ENCODE peak calls at places on chromosomes 12 and 14, in four cellular contexts. One of them, this sample, is unnamed.

GRCh38 chr14:80764496-80764895 is 177.0 kb downstream of the CEP128 start:
- DNase-seq in uterus: no peak
- DNase-seq in tibial nerve: no peak
- DNase-seq in IMR-90: peak; percentile 34
- DNase-seq in this sample: no peak

GRCh38 chr12:106309671-106310313 is 7.3 kb downstream of the TCP11L2 start:
- DNase-seq in uterus: no peak
- DNase-seq in tibial nerve: no peak
- DNase-seq in IMR-90: peak; percentile 75
- DNase-seq in this sample: no peak

GRCh38 chr12:131131077-131131807 is 177.5 kb downstream of the ADGRD1 start:
- DNase-seq in uterus: no peak
- DNase-seq in tibial nerve: no peak
- DNase-seq in IMR-90: no peak
- DNase-seq in this sample: no peak

GRCh38 chr14:71583705-71584104 is 348.5 kb upstream of the RGS6 start:
- DNase-seq in uterus: no peak
- DNase-seq in tibial nerve: no peak
- DNase-seq in IMR-90: no peak
- DNase-seq in this sample: no peak

GRCh38 chr12:47219243-47219642 is 139.5 kb upstream of the AMIGO2 start:
- DNase-seq in uterus: no peak
- DNase-seq in tibial nerve: no peak
- DNase-seq in IMR-90: peak; percentile 71
- DNase-seq in this sample: no peak

GRCh38 chr14:51410846-51411245 is 170.8 kb downstream of the TMX1 start:
- DNase-seq in uterus: no peak
- DNase-seq in tibial nerve: no peak
- DNase-seq in IMR-90: no peak
- DNase-seq in this sample: no peak

GRCh38 chr12:6323340-6323994 is 13.0 kb downstream of the PLEKHG6 start:
- DNase-seq in uterus: peak; percentile 62
- DNase-seq in tibial nerve: no peak
- DNase-seq in IMR-90: peak; percentile 94
- DNase-seq in this sample: peak; percentile 75

GRCh38 chr12:10361622-10362021 is 28.2 kb downstream of the KLRK1 start:
- DNase-seq in uterus: no peak
- DNase-seq in tibial nerve: no peak
- DNase-seq in IMR-90: peak; percentile 78
- DNase-seq in this sample: no peak

GRCh38 chr12:67394600-67394999 is 125.4 kb downstream of the CAND1 start:
- DNase-seq in uterus: peak; percentile 32
- DNase-seq in tibial nerve: peak; percentile 30
- DNase-seq in IMR-90: peak; percentile 57
- DNase-seq in this sample: peak; percentile 86

GRCh38 chr12:6056406-6057211 is 67.9 kb downstream of the VWF start:
- DNase-seq in uterus: no peak
- DNase-seq in tibial nerve: no peak
- DNase-seq in IMR-90: no peak
- DNase-seq in this sample: peak; percentile 31

GRCh38 chr14:36662543-36663403 is 1.1 kb downstream of the PAX9 start:
- DNase-seq in uterus: no peak
- DNase-seq in tibial nerve: no peak
- DNase-seq in IMR-90: no peak
- DNase-seq in this sample: peak; percentile 58

GRCh38 chr12:6193853-6194815 is 6.1 kb upstream of the CD9 start:
- DNase-seq in uterus: no peak
- DNase-seq in tibial nerve: no peak
- DNase-seq in IMR-90: peak; percentile 58
- DNase-seq in this sample: no peak

GRCh38 chr14:68807148-68807600 is 14.3 kb upstream of the ZFP36L1 start:
- DNase-seq in uterus: peak; percentile 74
- DNase-seq in tibial nerve: peak; percentile 52
- DNase-seq in IMR-90: peak; percentile 94
- DNase-seq in this sample: peak; percentile 86

GRCh38 chr12:46556105-46556559 is 183.6 kb upstream of the SLC38A2 start:
- DNase-seq in uterus: no peak
- DNase-seq in tibial nerve: no peak
- DNase-seq in IMR-90: peak; percentile 99
- DNase-seq in this sample: peak; percentile 10

GRCh38 chr12:124744659-124745467 is 118.8 kb downstream of the SCARB1 start:
- DNase-seq in uterus: no peak
- DNase-seq in tibial nerve: no peak
- DNase-seq in IMR-90: no peak
- DNase-seq in this sample: no peak

GRCh38 chr12:25151476-25151875 is 43.5 kb downstream of the DNAI7 start:
- DNase-seq in uterus: peak; percentile 38
- DNase-seq in tibial nerve: peak; percentile 9
- DNase-seq in IMR-90: peak; percentile 100
- DNase-seq in this sample: peak; percentile 99

GRCh38 chr12:114901316-114901715 is 217.3 kb upstream of the TBX3 start:
- DNase-seq in uterus: no peak
- DNase-seq in tibial nerve: no peak
- DNase-seq in IMR-90: no peak
- DNase-seq in this sample: no peak

GRCh38 chr12:4293942-4294505 is 20.5 kb downstream of the CCND2 start:
- DNase-seq in uterus: no peak
- DNase-seq in tibial nerve: no peak
- DNase-seq in IMR-90: no peak
- DNase-seq in this sample: no peak

GRCh38 chr12:88303335-88303734 is 161.2 kb downstream of the TMTC3 start:
- DNase-seq in uterus: no peak
- DNase-seq in tibial nerve: no peak
- DNase-seq in IMR-90: no peak
- DNase-seq in this sample: no peak

GRCh38 chr12:12563529-12563928 is 866 bp upstream of the DUSP16 start:
- DNase-seq in uterus: no peak
- DNase-seq in tibial nerve: peak; percentile 19
- DNase-seq in IMR-90: peak; percentile 32
- DNase-seq in this sample: no peak

GRCh38 chr12:117970334-117970733 is 1.5 kb upstream of the KSR2 start:
- DNase-seq in uterus: no peak
- DNase-seq in tibial nerve: no peak
- DNase-seq in IMR-90: no peak
- DNase-seq in this sample: no peak

GRCh38 chr12:89253483-89253882 is 98.8 kb downstream of the DUSP6 start:
- DNase-seq in uterus: no peak
- DNase-seq in tibial nerve: no peak
- DNase-seq in IMR-90: no peak
- DNase-seq in this sample: no peak

GRCh38 chr14:104714681-104715080 is 9.3 kb upstream of the ADSS1 start:
- DNase-seq in uterus: no peak
- DNase-seq in tibial nerve: no peak
- DNase-seq in IMR-90: no peak
- DNase-seq in this sample: no peak

GRCh38 chr14:102870994-102871831 is 51.2 kb upstream of the AMN start:
- DNase-seq in uterus: no peak
- DNase-seq in tibial nerve: no peak
- DNase-seq in IMR-90: no peak
- DNase-seq in this sample: no peak

GRCh38 chr14:78302841-78303240 is 132.7 kb downstream of the NRXN3 start:
- DNase-seq in uterus: no peak
- DNase-seq in tibial nerve: no peak
- DNase-seq in IMR-90: no peak
- DNase-seq in this sample: no peak

GRCh38 chr12:119117936-119118335 is 60.8 kb upstream of the HSPB8 start:
- DNase-seq in uterus: no peak
- DNase-seq in tibial nerve: no peak
- DNase-seq in IMR-90: no peak
- DNase-seq in this sample: no peak

GRCh38 chr12:8951744-8952143 is 2.3 kb upstream of the M6PR start:
- DNase-seq in uterus: no peak
- DNase-seq in tibial nerve: no peak
- DNase-seq in IMR-90: no peak
- DNase-seq in this sample: no peak

GRCh38 chr12:108495054-108495453 is 20.0 kb upstream of the FICD start:
- DNase-seq in uterus: no peak
- DNase-seq in tibial nerve: no peak
- DNase-seq in IMR-90: peak; percentile 12
- DNase-seq in this sample: peak; percentile 18

GRCh38 chr14:68924392-68925158 is 54.5 kb downstream of the ACTN1 start:
- DNase-seq in uterus: no peak
- DNase-seq in tibial nerve: no peak
- DNase-seq in IMR-90: no peak
- DNase-seq in this sample: no peak

GRCh38 chr14:104317975-104318557 is 179.7 kb downstream of the KIF26A start:
- DNase-seq in uterus: no peak
- DNase-seq in tibial nerve: no peak
- DNase-seq in IMR-90: no peak
- DNase-seq in this sample: no peak

GRCh38 chr12:75977952-75978671 is 53.5 kb downstream of the PHLDA1 start:
- DNase-seq in uterus: peak; percentile 33
- DNase-seq in tibial nerve: peak; percentile 78
- DNase-seq in IMR-90: peak; percentile 100
- DNase-seq in this sample: peak; percentile 94

GRCh38 chr12:80272516-80272915 is 171.5 kb upstream of the PTPRQ start:
- DNase-seq in uterus: no peak
- DNase-seq in tibial nerve: no peak
- DNase-seq in IMR-90: no peak
- DNase-seq in this sample: no peak

GRCh38 chr14:102027951-102028350 is 58.9 kb downstream of the HSP90AA1 start:
- DNase-seq in uterus: no peak
- DNase-seq in tibial nerve: no peak
- DNase-seq in IMR-90: no peak
- DNase-seq in this sample: no peak

GRCh38 chr12:71216725-71217579 is 59.2 kb upstream of the TSPAN8 start:
- DNase-seq in uterus: no peak
- DNase-seq in tibial nerve: peak; percentile 16
- DNase-seq in IMR-90: peak; percentile 0
- DNase-seq in this sample: peak; percentile 12

GRCh38 chr12:122738561-122738960 is 7.9 kb upstream of the HCAR1 start:
- DNase-seq in uterus: no peak
- DNase-seq in tibial nerve: no peak
- DNase-seq in IMR-90: no peak
- DNase-seq in this sample: no peak

GRCh38 chr14:76446921-76447320 is 71.0 kb downstream of the ESRRB start:
- DNase-seq in uterus: no peak
- DNase-seq in tibial nerve: no peak
- DNase-seq in IMR-90: no peak
- DNase-seq in this sample: no peak

GRCh38 chr12:22282283-22282682 is 52.2 kb downstream of the ST8SIA1 start:
- DNase-seq in uterus: peak; percentile 24
- DNase-seq in tibial nerve: no peak
- DNase-seq in IMR-90: peak; percentile 86
- DNase-seq in this sample: peak; percentile 62

GRCh38 chr12:112855375-112855774 is 51.4 kb upstream of the OAS1 start:
- DNase-seq in uterus: no peak
- DNase-seq in tibial nerve: no peak
- DNase-seq in IMR-90: no peak
- DNase-seq in this sample: no peak

GRCh38 chr12:62103736-62104135 is 156.5 kb upstream of the USP15 start:
- DNase-seq in uterus: no peak
- DNase-seq in tibial nerve: no peak
- DNase-seq in IMR-90: no peak
- DNase-seq in this sample: no peak
- H3K36me3 ChIP-seq in uterus: no peaks in the 10 kb centered on the region
- H3K36me3 ChIP-seq in tibial nerve: no peaks in the 10 kb centered on the region
- H3K36me3 ChIP-seq in IMR-90: no peaks in the 10 kb centered on the region
- H3K36me3 ChIP-seq in this sample: no peaks in the 10 kb centered on the region

GRCh38 chr14:40463886-40464285 is 1031.7 kb upstream of the FBXO33 start:
- DNase-seq in uterus: no peak
- DNase-seq in tibial nerve: no peak
- DNase-seq in IMR-90: no peak
- DNase-seq in this sample: no peak
- H3K9me3 ChIP-seq in uterus: no peaks in the 10 kb centered on the region
- H3K9me3 ChIP-seq in tibial nerve: no peaks in the 10 kb centered on the region
- H3K9me3 ChIP-seq in IMR-90: peaks cover 6% of the 10 kb centered on the region
- H3K9me3 ChIP-seq in this sample: no peaks in the 10 kb centered on the region

DNA sequence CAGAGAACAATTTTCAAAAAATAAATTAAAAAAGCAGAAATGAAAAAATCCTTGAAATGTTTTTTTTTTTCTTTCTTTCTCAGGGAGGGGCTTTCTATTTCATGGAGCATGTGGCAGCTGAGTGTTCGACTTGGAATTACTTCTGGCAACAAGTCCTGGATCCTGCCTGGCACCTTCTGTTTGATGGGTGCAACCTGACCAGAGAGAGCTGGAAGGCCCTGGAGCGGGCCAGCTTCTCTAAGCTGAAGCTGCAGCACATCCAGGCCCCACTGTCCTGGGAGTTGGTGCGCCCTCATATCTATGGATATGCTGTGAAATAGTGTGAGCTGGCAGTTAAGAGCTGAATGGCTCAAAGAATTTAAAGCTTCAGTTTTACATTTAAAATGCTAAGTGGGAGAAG is 22.5 kb upstream of the HIGD1C start:
- DNase-seq in uterus: no peak
- DNase-seq in tibial nerve: no peak
- DNase-seq in IMR-90: no peak
- DNase-seq in this sample: no peak
- H3K36me3 ChIP-seq in uterus: no peaks in the 10 kb centered on the region
- H3K36me3 ChIP-seq in tibial nerve: no peaks in the 10 kb centered on the region
- H3K36me3 ChIP-seq in IMR-90: no peaks in the 10 kb centered on the region
- H3K36me3 ChIP-seq in this sample: no peaks in the 10 kb centered on the region

GRCh38 chr14:105776924-105777323 is 250.5 kb downstream of the TMEM121 start:
- DNase-seq in uterus: no peak
- DNase-seq in tibial nerve: no peak
- DNase-seq in IMR-90: no peak
- DNase-seq in this sample: no peak

GRCh38 chr14:105774001-105774400 is 247.6 kb downstream of the TMEM121 start:
- DNase-seq in uterus: no peak
- DNase-seq in tibial nerve: no peak
- DNase-seq in IMR-90: no peak
- DNase-seq in this sample: no peak

GRCh38 chr14:105773584-105773983 is 247.2 kb downstream of the TMEM121 start:
- DNase-seq in uterus: no peak
- DNase-seq in tibial nerve: no peak
- DNase-seq in IMR-90: no peak
- DNase-seq in this sample: no peak
- H3K9me3 ChIP-seq in uterus: no peaks in the 10 kb centered on the region
- H3K9me3 ChIP-seq in tibial nerve: peaks cover under 1% of the 10 kb centered on the region
- H3K9me3 ChIP-seq in IMR-90: peaks cover 14% of the 10 kb centered on the region
- H3K9me3 ChIP-seq in this sample: no peaks in the 10 kb centered on the region

GRCh38 chr14:63383776-63384367 is 65.1 kb upstream of the GPHB5 start:
- DNase-seq in uterus: no peak
- DNase-seq in tibial nerve: no peak
- DNase-seq in IMR-90: no peak
- DNase-seq in this sample: no peak

GRCh38 chr14:63375772-63376171 is 57.0 kb upstream of the GPHB5 start:
- DNase-seq in uterus: no peak
- DNase-seq in tibial nerve: no peak
- DNase-seq in IMR-90: peak; percentile 68
- DNase-seq in this sample: no peak

DNA sequence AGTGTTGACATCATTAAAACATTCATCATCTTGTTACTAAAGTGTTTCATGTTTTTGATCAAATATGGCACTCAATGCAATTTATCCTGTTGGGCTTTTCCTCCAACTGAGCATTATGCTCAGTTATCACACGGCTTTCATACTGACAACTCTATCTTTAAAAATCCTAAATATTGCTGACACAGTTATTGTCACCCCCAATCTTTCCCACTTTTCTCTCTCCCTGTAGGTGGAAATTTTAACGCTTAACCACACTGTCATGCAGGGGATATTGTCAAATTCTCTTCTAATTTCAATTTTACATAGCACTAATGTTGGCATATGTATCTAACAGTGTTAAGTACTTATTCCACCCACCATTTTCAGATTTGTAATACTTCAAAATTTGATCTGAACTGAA is 59.7 kb upstream of the GPHB5 start:
- DNase-seq in uterus: no peak
- DNase-seq in tibial nerve: no peak
- DNase-seq in IMR-90: no peak
- DNase-seq in this sample: no peak
- H3K36me3 ChIP-seq in uterus: no peaks in the 10 kb centered on the region
- H3K36me3 ChIP-seq in tibial nerve: peaks cover 13% of the 10 kb centered on the region
- H3K36me3 ChIP-seq in IMR-90: peaks cover 11% of the 10 kb centered on the region
- H3K36me3 ChIP-seq in this sample: peaks cover 6% of the 10 kb centered on the region

This sample was measured in MG63.